ENCODE peak calls at places on chromosomes 6 and 20, in six cellular contexts. F, D, R, A, J and O are unnamed samples.
A peak's percentile ranks its signal among the peaks of the same experiment; 100 is the strongest.

GRCh38 chr6:17472653-17473183 is 79.3 kb downstream of the CAP2 start:
- DNase-seq in J (no peak), A (no peak), F (no peak), D (peak; percentile 52), R (no peak), O (no peak)

GRCh38 chr6:3480009-3480408 is 23.2 kb upstream of the SLC22A23 start:
- DNase-seq in R (no peak), A (no peak), D (no peak), J (no peak), F (no peak), O (no peak)

GRCh38 chr20:2101057-2101934 is at the start of gene STK35:
- DNase-seq in D (peak; percentile 86), A (peak; percentile 80), F (peak; percentile 64), R (peak; percentile 37), J (no peak), O (peak; percentile 86)

GRCh38 chr6:11589261-11589660 is 51.7 kb downstream of the TMEM170B start:
- DNase-seq in J (no peak), R (no peak), D (peak; percentile 36), A (no peak), F (peak; percentile 28), O (no peak)

GRCh38 chr20:46458891-46459750 is 52.7 kb upstream of the ELMO2 start:
- DNase-seq in J (no peak), R (no peak), A (peak; percentile 96), D (no peak), F (no peak), O (no peak)

GRCh38 chr6:79671605-79672266 is 40.6 kb downstream of the SH3BGRL2 start:
- DNase-seq in R (peak; percentile 59), F (peak; percentile 80), A (no peak), D (peak; percentile 7), J (peak; percentile 35), O (no peak)

GRCh38 chr20:45346851-45347250 is 1.4 kb downstream of the SDC4 start:
- DNase-seq in F (no peak), D (no peak), A (no peak), J (no peak), R (no peak), O (no peak)

GRCh38 chr6:149045404-149045803 is 272.1 kb upstream of the TAB2 start:
- DNase-seq in J (peak; percentile 33), F (no peak), R (no peak), D (no peak), A (no peak), O (peak; percentile 29)

GRCh38 chr20:36676701-36677421 is 30.9 kb upstream of the SLA2 start:
- DNase-seq in F (no peak), J (peak; percentile 83), A (peak; percentile 89), R (peak; percentile 4), D (peak; percentile 61), O (no peak)

GRCh38 chr6:156752666-156753301 is 24.4 kb upstream of the ARID1B start:
- DNase-seq in J (peak; percentile 24), D (peak; percentile 20), R (no peak), F (no peak), A (peak; percentile 57), O (peak; percentile 16)

GRCh38 chr20:44581515-44581914 is 864 bp upstream of the PKIG start:
- DNase-seq in R (no peak), D (no peak), A (no peak), J (no peak), F (peak; percentile 49), O (no peak)

GRCh38 chr6:54070025-54070424 is 41.2 kb upstream of the MLIP start:
- DNase-seq in F (peak; percentile 49), R (no peak), A (no peak), D (no peak), J (no peak), O (no peak)

GRCh38 chr20:39298566-39299501 is 336.7 kb downstream of the DHX35 start:
- DNase-seq in F (no peak), R (no peak), D (no peak), J (no peak), A (no peak), O (no peak)

GRCh38 chr6:160007581-160007980 is 38.7 kb downstream of the IGF2R start:
- DNase-seq in J (no peak), F (peak; percentile 26), R (no peak), D (no peak), A (no peak), O (no peak)

GRCh38 chr20:4513720-4514119 is 208.0 kb upstream of the PRND start:
- DNase-seq in J (no peak), F (peak; percentile 79), R (peak; percentile 77), A (no peak), D (peak; percentile 63), O (no peak)

GRCh38 chr6:170057034-170057734 is 233.7 kb downstream of the DLL1 start:
- DNase-seq in R (no peak), F (no peak), J (no peak), D (no peak), A (peak; percentile 30), O (no peak)

GRCh38 chr6:158160932-158161539 is 7.0 kb downstream of the SERAC1 start:
- DNase-seq in J (no peak), A (no peak), F (no peak), R (no peak), D (no peak), O (no peak)

GRCh38 chr6:75824160-75824559 is 75.1 kb downstream of the MYO6 start:
- DNase-seq in D (no peak), A (no peak), F (no peak), J (no peak), R (no peak), O (no peak)

GRCh38 chr6:117022774-117023173 is 145.7 kb downstream of the RFX6 start:
- DNase-seq in R (no peak), A (no peak), D (no peak), F (no peak), J (no peak), O (no peak)

GRCh38 chr6:164741938-164742451 is 567.4 kb downstream of the C6orf118 start:
- DNase-seq in R (no peak), D (no peak), J (no peak), F (no peak), A (no peak), O (no peak)

GRCh38 chr6:129635396-129636164 is 74.4 kb downstream of the ARHGAP18 start:
- DNase-seq in A (no peak), R (no peak), J (no peak), F (peak; percentile 84), D (no peak), O (no peak)

GRCh38 chr20:61875221-61875885 is 190.3 kb downstream of the TAF4 start:
- DNase-seq in A (no peak), F (no peak), J (no peak), R (no peak), D (peak; percentile 13), O (no peak)

GRCh38 chr6:158517581-158517980 is 42.3 kb upstream of the TMEM181 start:
- DNase-seq in F (no peak), J (no peak), A (no peak), R (no peak), D (no peak), O (peak; percentile 61)

GRCh38 chr6:167408235-167408869 is 83.5 kb downstream of the TTLL2 start:
- DNase-seq in F (no peak), A (no peak), D (no peak), J (no peak), R (no peak), O (no peak)

GRCh38 chr20:10502098-10502526 is 67.0 kb downstream of the SLX4IP start:
- DNase-seq in F (no peak), D (no peak), A (no peak), R (no peak), J (no peak), O (peak; percentile 88)
- H3K4me3 ChIP-seq in F (no peak overlapping the region), D (no peak overlapping the region), A (no peak overlapping the region), R (no peak overlapping the region), J (no peak overlapping the region), O (peak overlapping the region; percentile 61)

DNA sequence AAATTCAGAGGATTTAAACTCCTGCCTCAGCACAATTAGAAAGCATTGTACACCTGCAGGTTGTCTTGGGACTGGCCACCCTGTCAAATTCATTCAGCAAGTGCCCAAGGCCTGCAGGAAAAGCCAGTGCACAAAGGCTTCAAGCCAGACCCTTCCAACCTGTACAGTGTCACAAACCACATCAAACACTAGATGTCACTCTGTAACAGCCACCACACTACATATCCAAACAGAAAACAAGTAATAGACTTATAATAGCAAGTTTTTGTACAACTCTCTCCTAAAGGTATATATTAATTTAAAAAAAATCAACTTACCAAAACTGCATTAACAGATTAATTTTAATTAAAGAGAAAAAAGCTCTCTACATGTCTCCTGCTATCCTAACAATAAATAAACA is 47.6 kb downstream of the RALGAPA2 start:
- DNase-seq in J (peak; percentile 71), A (no peak), D (peak; percentile 66), F (peak; percentile 77), R (peak; percentile 18), O (peak; percentile 76)
- TF ChIP-seq MAX in J (no peak), A (no peak), D (no peak), F (no peak), R (no peak), O (no peak)

DNA sequence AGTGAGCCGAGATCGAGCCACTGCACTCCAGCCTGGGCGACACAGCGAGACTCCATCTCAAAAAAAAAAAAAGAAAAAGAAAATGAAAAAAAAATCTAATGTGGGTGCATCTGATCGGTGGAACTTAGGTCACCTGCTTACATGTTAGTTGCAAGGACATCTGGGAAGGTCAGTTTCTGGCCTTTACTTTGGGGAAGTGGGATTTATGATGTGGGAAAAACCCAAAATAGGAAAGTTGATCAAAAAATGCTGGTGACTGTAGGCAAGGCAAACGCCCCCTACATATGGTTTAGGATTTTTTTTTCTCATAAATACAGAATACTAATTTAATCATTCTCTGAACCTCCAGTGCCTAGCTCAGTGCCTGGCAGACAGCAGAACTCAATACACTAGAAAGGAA is 69.2 kb upstream of the PIM1 start:
- DNase-seq in A (no peak), J (no peak), F (no peak), D (no peak), R (no peak), O (no peak)
- TF ChIP-seq CTCF in A (peak; percentile 2), J (no peak), F (no peak), D (no peak), R (no peak), O (no peak)

GRCh38 chr20:38034961-38035360 is 1.4 kb downstream of the RPRD1B start:
- DNase-seq in J (no peak), D (no peak), F (no peak), R (no peak), A (no peak), O (peak; percentile 6)
- H3K4me3 ChIP-seq in J (peak overlapping the region; percentile 99), D (peak overlapping the region; percentile 88), F (no peak overlapping the region), R (peak overlapping the region; percentile 93), A (peak overlapping the region; percentile 93), O (peak overlapping the region; percentile 86)

DNA sequence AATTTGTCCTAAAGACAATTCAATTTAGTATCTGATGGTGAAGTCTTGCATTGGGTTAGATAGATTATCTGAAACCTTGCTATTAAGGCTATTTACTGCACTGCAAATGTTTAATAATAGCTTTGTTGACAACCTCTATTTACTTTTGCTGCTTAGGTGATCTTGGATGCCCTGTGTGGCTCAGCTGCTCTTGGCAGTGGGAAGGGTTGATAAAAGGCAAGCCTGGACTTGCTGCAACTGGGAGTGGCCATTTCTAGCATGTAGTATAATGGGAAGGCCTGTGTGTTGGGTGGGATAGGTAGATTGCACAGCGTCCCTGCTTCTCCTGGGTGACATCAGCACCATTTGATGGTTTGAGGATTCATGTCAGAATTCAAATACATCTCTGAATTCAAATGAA is 49.1 kb downstream of the ARMC2 start:
- DNase-seq in D (peak; percentile 54), R (peak; percentile 13), F (peak; percentile 32), J (no peak), A (no peak), O (no peak)
- TF ChIP-seq MAX in D (no peak), R (no peak), F (no peak), J (no peak), A (no peak), O (no peak)